ENCODE peak calls at places on chromosomes 7 and 10, in ten cellular contexts. H is lower lobe of right lung; Y is stimulated activated CD4-positive, alpha-beta T cell treated with anti-CD3 and anti-CD28 coated beads, Interleukin-12 subunit alpha, Interleukin-12 subunit beta, amount 100 ng/mL, for 48 hours; R is RWPE1; N is activated CD4-positive, CD25-positive, alpha-beta regulatory T cell; C is activated T-helper 1 cell treated with anti-CD3 and anti-CD28 coated beads, Interleukin-2, amount 50 U/mL, for 16 hours; J is Caco-2; F is T follicular helper cell; K is CD8-positive, alpha-beta memory T cell; I is AG04449. E is an unnamed sample.

GRCh38 chr10:52486840-52487611 is 172.9 kb downstream of the DKK1 start:
- DNase-seq in H (no peak), Y (no peak), R (peak; percentile 89), N (no peak), C (no peak), J (no peak), F (no peak), K (no peak), I (peak; percentile 82), E (no peak)

GRCh38 chr10:77478248-77478963 is 159.2 kb downstream of the KCNMA1 start:
- DNase-seq in H (no peak), Y (no peak), R (peak; percentile 34), N (no peak), C (no peak), J (no peak), F (no peak), K (no peak), I (peak; percentile 67), E (no peak)

GRCh38 chr7:2497500-2498336 is 21.5 kb upstream of the GRIFIN start:
- DNase-seq in H (no peak), Y (no peak), R (no peak), N (no peak), C (no peak), J (no peak), F (no peak), K (no peak), I (no peak), E (no peak)

GRCh38 chr7:157407512-157408257 is 70.9 kb downstream of the DNAJB6 start:
- DNase-seq in H (no peak), Y (no peak), R (no peak), N (no peak), C (no peak), J (no peak), F (no peak), K (no peak), I (no peak), E (no peak)

GRCh38 chr7:143352506-143353130 is 9.9 kb downstream of the FAM131B start:
- DNase-seq in H (no peak), Y (no peak), R (no peak), N (no peak), C (no peak), J (peak; percentile 20), F (no peak), K (no peak), I (no peak), E (no peak)

GRCh38 chr7:92699560-92699959 is 109.4 kb upstream of the FAM133B start:
- DNase-seq in H (no peak), Y (no peak), R (no peak), N (no peak), C (no peak), J (no peak), F (no peak), K (no peak), I (no peak), E (no peak)

GRCh38 chr10:69958232-69958902 is 94.3 kb upstream of the MACROH2A2 start:
- DNase-seq in H (no peak), Y (peak; percentile 21), R (peak; percentile 67), N (no peak), C (no peak), J (peak; percentile 74), F (no peak), K (peak; percentile 7), I (no peak), E (no peak)

GRCh38 chr10:76942556-76943416 is 694.8 kb downstream of the KCNMA1 start:
- DNase-seq in H (no peak), Y (no peak), R (no peak), N (no peak), C (no peak), J (no peak), F (no peak), K (no peak), I (no peak), E (no peak)

GRCh38 chr7:7946486-7946885 is 22.1 kb upstream of the GLCCI1 start:
- DNase-seq in H (no peak), Y (no peak), R (no peak), N (no peak), C (no peak), J (no peak), F (no peak), K (no peak), I (no peak), E (no peak)

GRCh38 chr7:2607122-2607912 is 24.5 kb upstream of the TTYH3 start:
- DNase-seq in H (no peak), Y (no peak), R (no peak), N (no peak), C (no peak), J (no peak), F (no peak), K (no peak), I (no peak), E (no peak)

GRCh38 chr7:91051966-91052365 is 212.3 kb upstream of the FZD1 start:
- DNase-seq in H (no peak), Y (no peak), R (no peak), N (no peak), C (no peak), J (no peak), F (no peak), K (no peak), I (no peak), E (no peak)

GRCh38 chr7:132544999-132545398 is 31.3 kb downstream of the PLXNA4 start:
- DNase-seq in H (no peak), Y (no peak), R (no peak), N (no peak), C (no peak), J (no peak), F (no peak), K (no peak), I (no peak), E (no peak)

GRCh38 chr10:71278691-71279588 is 40.1 kb upstream of the SLC29A3 start:
- DNase-seq in H (no peak), Y (no peak), R (no peak), N (no peak), C (no peak), J (no peak), F (no peak), K (no peak), I (no peak), E (no peak)

GRCh38 chr10:58806970-58807630 is 294.4 kb downstream of the BICC1 start:
- DNase-seq in H (no peak), Y (no peak), R (no peak), N (no peak), C (no peak), J (no peak), F (no peak), K (no peak), I (no peak), E (no peak)